ENCODE peak calls at places on chromosomes 2 and 18, in five cellular contexts. T is K562, J is ovary, L is stomach, S is suprapubic skin. B is an unnamed sample.

GRCh38 chr18:7678801-7679200 is 111.7 kb downstream of the PTPRM start:
- DNase-seq in S (no peak), T (no peak), J (no peak), L (no peak), B (no peak)

GRCh38 chr2:241554610-241555322 is 3.8 kb upstream of the BOK start:
- DNase-seq in J (no peak), T (no peak), S (no peak), L (no peak), B (no peak)

GRCh38 chr2:21042958-21043743 is 722 bp downstream of the APOB start:
- DNase-seq in J (peak), L (peak), T (peak), S (peak), B (peak)

GRCh38 chr2:156340818-156341481 is 8.4 kb upstream of the NR4A2 start:
- DNase-seq in L (no peak), S (no peak), T (no peak), J (no peak), B (peak)

GRCh38 chr2:122451040-122451439 is 695.6 kb downstream of the TSN start:
- DNase-seq in S (no peak), T (no peak), J (no peak), L (no peak), B (no peak)

GRCh38 chr2:131151398-131151797 is 46.3 kb downstream of the PLEKHB2 start:
- DNase-seq in T (peak), S (no peak), L (no peak), J (no peak), B (no peak)

GRCh38 chr2:222477962-222478608 is 53.7 kb downstream of the SGPP2 start:
- DNase-seq in J (no peak), S (no peak), T (no peak), L (no peak), B (no peak)

GRCh38 chr2:192298664-192299063 is 103.9 kb upstream of the TMEFF2 start:
- DNase-seq in J (no peak), L (no peak), S (no peak), T (no peak), B (no peak)

GRCh38 chr18:9619056-9619455 is 4.7 kb upstream of the PPP4R1 start:
- DNase-seq in L (no peak), S (no peak), T (no peak), J (no peak), B (no peak)

GRCh38 chr2:25362564-25363145 is 20.9 kb upstream of the DNMT3A start:
- DNase-seq in S (no peak), L (peak), J (peak), T (no peak), B (peak)

GRCh38 chr18:78740876-78741275 is 238.7 kb upstream of the SALL3 start:
- DNase-seq in L (no peak), J (no peak), S (peak), T (no peak), B (no peak)

GRCh38 chr2:50723549-50723948 is 308.4 kb downstream of the NRXN1 start:
- DNase-seq in S (no peak), J (no peak), L (no peak), T (no peak), B (no peak)

GRCh38 chr18:3283908-3284307 is 22.0 kb downstream of the MYL12B start:
- DNase-seq in T (no peak), L (no peak), J (no peak), S (no peak), B (no peak)

GRCh38 chr2:96868555-96869280 is 1.2 kb downstream of the SEMA4C start:
- DNase-seq in S (peak), J (peak), L (peak), T (peak), B (peak)

GRCh38 chr18:56873441-56874140 is 222.4 kb downstream of the WDR7 start:
- DNase-seq in T (no peak), L (no peak), S (no peak), J (no peak), B (no peak)

GRCh38 chr2:99156901-99157300 is 2.1 kb downstream of the LIPT1 start:
- DNase-seq in S (no peak), J (no peak), L (no peak), T (no peak), B (no peak)

GRCh38 chr2:112155331-112156151 is 17.4 kb downstream of the FBLN7 start:
- DNase-seq in T (no peak), S (peak), J (no peak), L (peak), B (no peak)

GRCh38 chr2:121634354-121635307 is 14.6 kb downstream of the CLASP1 start:
- DNase-seq in J (no peak), L (no peak), S (no peak), T (no peak), B (no peak)

GRCh38 chr2:72952961-72953360 is 35.6 kb downstream of the EMX1 start:
- DNase-seq in J (no peak), S (no peak), T (no peak), L (no peak), B (no peak)

GRCh38 chr2:130874512-130874911 is 37.8 kb downstream of the ARHGEF4 start:
- DNase-seq in J (no peak), S (peak), T (no peak), L (no peak), B (no peak)

GRCh38 chr2:188158337-188159100 is 133.2 kb upstream of the GULP1 start:
- DNase-seq in T (no peak), L (no peak), S (no peak), J (no peak), B (no peak)

GRCh38 chr2:30422437-30422805 is 24.6 kb upstream of the LCLAT1 start:
- DNase-seq in J (no peak), T (no peak), L (peak), S (no peak), B (peak)

GRCh38 chr2:28484835-28485234 is 11.0 kb upstream of the PLB1 start:
- DNase-seq in T (no peak), S (no peak), J (no peak), L (no peak), B (no peak)

GRCh38 chr18:55856191-55856590 is 268.2 kb upstream of the TCF4 start:
- DNase-seq in J (no peak), S (no peak), T (no peak), L (no peak), B (no peak)

GRCh38 chr2:40412456-40412855 is 39.4 kb downstream of the SLC8A1 start:
- DNase-seq in J (no peak), T (no peak), L (no peak), S (no peak), B (no peak)

GRCh38 chr2:99067871-99068270 is 73.6 kb upstream of the C2orf15 start:
- DNase-seq in S (no peak), J (no peak), T (no peak), L (no peak), B (no peak)

GRCh38 chr2:134008837-134009236 is 245.0 kb upstream of the MGAT5 start:
- DNase-seq in T (no peak), L (no peak), S (no peak), J (no peak), B (no peak)

DNA sequence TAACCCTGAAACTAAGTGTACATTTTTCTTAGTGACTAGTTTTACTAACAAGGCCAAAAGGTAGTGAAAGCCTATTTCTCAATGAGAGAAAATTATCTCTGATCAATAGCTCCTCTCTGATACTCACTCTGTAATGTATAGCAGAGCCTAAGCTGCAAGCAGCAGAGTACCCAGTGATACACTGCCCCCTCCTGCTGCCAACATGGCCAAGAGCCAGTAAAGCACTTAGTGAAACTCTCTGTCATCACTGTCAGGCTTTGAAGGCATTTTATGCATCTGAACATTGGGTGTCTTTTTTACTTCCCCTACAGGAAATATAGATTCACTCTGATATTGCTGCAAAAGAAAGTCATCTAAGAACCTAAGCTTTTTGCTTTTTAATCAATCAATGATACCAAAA is 784.1 kb upstream of the CDH7 start:
- DNase-seq in S (no peak), T (no peak), L (no peak), J (no peak), B (no peak)
- TF ChIP-seq EP300 in S (no peak), T (no peak), L (no peak), J (no peak), B (no peak)

DNA sequence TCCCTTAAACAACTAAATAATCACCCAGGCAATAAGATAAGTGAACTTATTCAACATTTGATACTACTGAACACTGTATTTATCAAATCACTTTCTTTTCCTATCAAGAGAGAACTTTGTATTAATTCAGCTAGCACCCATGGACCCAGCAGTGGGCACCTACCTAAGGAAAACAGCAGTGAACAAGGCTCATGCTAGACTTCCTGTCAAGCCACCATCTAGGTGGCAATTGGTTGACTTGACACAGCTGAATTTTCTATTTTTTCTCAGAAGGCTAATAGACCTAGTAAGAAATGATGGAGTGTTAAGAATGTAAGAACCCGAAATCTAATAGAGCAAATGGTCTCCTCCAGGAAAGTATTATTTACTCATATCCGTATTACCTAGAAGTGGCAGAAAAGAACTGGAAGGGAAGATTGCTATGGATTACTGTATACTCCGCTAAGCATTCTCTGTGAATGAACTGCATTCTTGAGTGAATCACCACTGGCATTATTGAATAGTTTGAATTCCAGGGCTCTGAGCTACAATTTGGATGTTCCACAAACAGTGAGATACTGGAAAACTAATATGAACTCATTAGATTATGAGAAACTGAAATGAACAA is 988.2 kb upstream of the CDH2 start:
- DNase-seq in L (no peak), T (no peak), J (no peak), S (no peak), B (no peak)
- TF ChIP-seq EP300 in L (no peak), T (no peak), J (no peak), S (no peak), B (no peak)

GRCh38 chr18:5662586-5663090 is 118.8 kb upstream of the EPB41L3 start:
- DNase-seq in J (no peak), T (no peak), S (no peak), L (no peak), B (no peak)

GRCh38 chr18:5661179-5661578 is 117.4 kb upstream of the EPB41L3 start:
- DNase-seq in S (no peak), L (no peak), T (no peak), J (no peak), B (no peak)
- TF ChIP-seq EP300 in S (no peak), L (no peak), T (no peak), J (no peak), B (no peak)

GRCh38 chr2:12090590-12090989 is 344.2 kb downstream of the LPIN1 start:
- DNase-seq in T (no peak), J (no peak), S (no peak), L (no peak), B (no peak)
- TF ChIP-seq EP300 in T (no peak), J (no peak), S (no peak), L (no peak), B (no peak)

B was measured in transverse colon.